ENCODE peak calls at places on chromosome 1, in ten cellular contexts. One of them, this sample, is unnamed.

GRCh38 chr1:212285685-212286436 is 651 bp downstream of the PPP2R5A start:
- DNase-seq in AG09309: no peak
- DNase-seq in activated T-cell treated with anti-CD3 and anti-CD28 coated beads, Interleukin-2, amount 50 U/mL, for 24 hours: peak; percentile 84
- DNase-seq in choroid plexus epithelial cell: peak; percentile 39
- DNase-seq in stimulated activated CD8-positive, alpha-beta memory T cell treated with anti-CD3 and anti-CD28 coated beads, Interleukin-2, amount 100 ng/mL, for 48 hours: peak; percentile 50
- DNase-seq in SW 1271: no peak
- DNase-seq in tibial artery: peak; percentile 83
- DNase-seq in stomach: peak; percentile 77
- DNase-seq in fibroblast of pulmonary artery: peak; percentile 45
- DNase-seq in hypothalamus: peak; percentile 70
- DNase-seq in this sample: peak; percentile 82

GRCh38 chr1:156642265-156643185 is 608 bp downstream of the BCAN start:
- DNase-seq in stimulated activated CD8-positive, alpha-beta memory T cell treated with anti-CD3 and anti-CD28 coated beads, Interleukin-2, amount 100 ng/mL, for 48 hours: no peak
- DNase-seq in hypothalamus: no peak
- DNase-seq in SW 1271: no peak
- DNase-seq in choroid plexus epithelial cell: no peak
- DNase-seq in stomach: no peak
- DNase-seq in tibial artery: no peak
- DNase-seq in activated T-cell treated with anti-CD3 and anti-CD28 coated beads, Interleukin-2, amount 50 U/mL, for 24 hours: no peak
- DNase-seq in fibroblast of pulmonary artery: no peak
- DNase-seq in AG09309: no peak
- DNase-seq in this sample: no peak

GRCh38 chr1:30198805-30199403 is 524.5 kb downstream of the MATN1 start:
- DNase-seq in stimulated activated CD8-positive, alpha-beta memory T cell treated with anti-CD3 and anti-CD28 coated beads, Interleukin-2, amount 100 ng/mL, for 48 hours: no peak
- DNase-seq in fibroblast of pulmonary artery: no peak
- DNase-seq in hypothalamus: no peak
- DNase-seq in choroid plexus epithelial cell: no peak
- DNase-seq in SW 1271: no peak
- DNase-seq in stomach: no peak
- DNase-seq in AG09309: no peak
- DNase-seq in tibial artery: no peak
- DNase-seq in activated T-cell treated with anti-CD3 and anti-CD28 coated beads, Interleukin-2, amount 50 U/mL, for 24 hours: no peak
- DNase-seq in this sample: no peak

GRCh38 chr1:206633708-206634121 is 1.6 kb upstream of the DYRK3 start:
- DNase-seq in choroid plexus epithelial cell: peak; percentile 88
- DNase-seq in fibroblast of pulmonary artery: peak; percentile 97
- DNase-seq in hypothalamus: no peak
- DNase-seq in activated T-cell treated with anti-CD3 and anti-CD28 coated beads, Interleukin-2, amount 50 U/mL, for 24 hours: no peak
- DNase-seq in AG09309: peak; percentile 84
- DNase-seq in SW 1271: no peak
- DNase-seq in stimulated activated CD8-positive, alpha-beta memory T cell treated with anti-CD3 and anti-CD28 coated beads, Interleukin-2, amount 100 ng/mL, for 48 hours: no peak
- DNase-seq in tibial artery: no peak
- DNase-seq in stomach: no peak
- DNase-seq in this sample: no peak

GRCh38 chr1:64505944-64506658 is 36.2 kb downstream of the CACHD1 start:
- DNase-seq in stimulated activated CD8-positive, alpha-beta memory T cell treated with anti-CD3 and anti-CD28 coated beads, Interleukin-2, amount 100 ng/mL, for 48 hours: no peak
- DNase-seq in stomach: peak; percentile 70
- DNase-seq in fibroblast of pulmonary artery: no peak
- DNase-seq in hypothalamus: no peak
- DNase-seq in choroid plexus epithelial cell: no peak
- DNase-seq in AG09309: no peak
- DNase-seq in SW 1271: no peak
- DNase-seq in activated T-cell treated with anti-CD3 and anti-CD28 coated beads, Interleukin-2, amount 50 U/mL, for 24 hours: peak; percentile 52
- DNase-seq in tibial artery: no peak
- DNase-seq in this sample: peak; percentile 66

GRCh38 chr1:92439291-92439690 is 47.4 kb downstream of the GFI1 start:
- DNase-seq in SW 1271: no peak
- DNase-seq in hypothalamus: no peak
- DNase-seq in tibial artery: no peak
- DNase-seq in stimulated activated CD8-positive, alpha-beta memory T cell treated with anti-CD3 and anti-CD28 coated beads, Interleukin-2, amount 100 ng/mL, for 48 hours: no peak
- DNase-seq in choroid plexus epithelial cell: no peak
- DNase-seq in stomach: no peak
- DNase-seq in AG09309: no peak
- DNase-seq in activated T-cell treated with anti-CD3 and anti-CD28 coated beads, Interleukin-2, amount 50 U/mL, for 24 hours: no peak
- DNase-seq in fibroblast of pulmonary artery: no peak
- DNase-seq in this sample: no peak

GRCh38 chr1:202056644-202057334 is 46.4 kb downstream of the ELF3 start:
- DNase-seq in tibial artery: no peak
- DNase-seq in stomach: peak; percentile 96
- DNase-seq in activated T-cell treated with anti-CD3 and anti-CD28 coated beads, Interleukin-2, amount 50 U/mL, for 24 hours: no peak
- DNase-seq in AG09309: no peak
- DNase-seq in SW 1271: no peak
- DNase-seq in stimulated activated CD8-positive, alpha-beta memory T cell treated with anti-CD3 and anti-CD28 coated beads, Interleukin-2, amount 100 ng/mL, for 48 hours: no peak
- DNase-seq in choroid plexus epithelial cell: no peak
- DNase-seq in fibroblast of pulmonary artery: no peak
- DNase-seq in hypothalamus: no peak
- DNase-seq in this sample: peak; percentile 94

GRCh38 chr1:78101051-78101450 is 55.3 kb downstream of the GIPC2 start:
- DNase-seq in stomach: no peak
- DNase-seq in AG09309: no peak
- DNase-seq in SW 1271: no peak
- DNase-seq in stimulated activated CD8-positive, alpha-beta memory T cell treated with anti-CD3 and anti-CD28 coated beads, Interleukin-2, amount 100 ng/mL, for 48 hours: no peak
- DNase-seq in fibroblast of pulmonary artery: no peak
- DNase-seq in choroid plexus epithelial cell: no peak
- DNase-seq in activated T-cell treated with anti-CD3 and anti-CD28 coated beads, Interleukin-2, amount 50 U/mL, for 24 hours: no peak
- DNase-seq in tibial artery: no peak
- DNase-seq in hypothalamus: no peak
- DNase-seq in this sample: no peak

GRCh38 chr1:18239671-18240070 is 132.1 kb downstream of the IGSF21 start:
- DNase-seq in SW 1271: no peak
- DNase-seq in activated T-cell treated with anti-CD3 and anti-CD28 coated beads, Interleukin-2, amount 50 U/mL, for 24 hours: no peak
- DNase-seq in choroid plexus epithelial cell: no peak
- DNase-seq in tibial artery: no peak
- DNase-seq in fibroblast of pulmonary artery: no peak
- DNase-seq in stimulated activated CD8-positive, alpha-beta memory T cell treated with anti-CD3 and anti-CD28 coated beads, Interleukin-2, amount 100 ng/mL, for 48 hours: no peak
- DNase-seq in hypothalamus: no peak
- DNase-seq in stomach: no peak
- DNase-seq in AG09309: no peak
- DNase-seq in this sample: no peak

This sample was measured in left colon.